ENCODE peak calls at places on chromosomes 1 and 21, in seven cellular contexts. Q, G, D, Y, L, X and J are unnamed samples.

GRCh38 chr1:24980836-24981631 is 51.0 kb upstream of the RUNX3 start:
- DNase-seq in G (no peak), D (no peak), Y (no peak), Q (no peak), L (no peak), X (no peak), J (no peak)

GRCh38 chr1:11707621-11708276 is 16.2 kb downstream of the DRAXIN start:
- DNase-seq in Q (no peak), L (no peak), Y (no peak), X (no peak), G (no peak), D (no peak), J (no peak)

GRCh38 chr21:45855248-45855801 is 126.2 kb upstream of the COL6A1 start:
- DNase-seq in L (peak; percentile 5), X (no peak), Y (no peak), G (no peak), Q (no peak), D (no peak), J (no peak)

GRCh38 chr1:228478912-228479665 is 8.1 kb upstream of the RNF187 start:
- DNase-seq in X (no peak), Q (no peak), L (no peak), G (peak; percentile 25), Y (no peak), D (no peak), J (peak; percentile 62)

GRCh38 chr21:41444703-41445464 is 18.8 kb downstream of the MX1 start:
- DNase-seq in Q (no peak), L (no peak), X (no peak), Y (no peak), G (no peak), D (no peak), J (no peak)

GRCh38 chr1:218361298-218362065 is 16.3 kb downstream of the TGFB2 start:
- DNase-seq in Y (no peak), L (no peak), G (peak; percentile 64), X (no peak), D (peak; percentile 15), Q (no peak), J (no peak)

GRCh38 chr21:14551741-14552140 is 5.6 kb upstream of the SAMSN1 start:
- DNase-seq in Y (no peak), L (no peak), X (no peak), G (no peak), Q (no peak), D (no peak), J (no peak)

GRCh38 chr1:210516092-210516491 is 187.4 kb downstream of the HHAT start:
- DNase-seq in D (no peak), G (no peak), X (no peak), Q (no peak), L (no peak), Y (no peak), J (no peak)

GRCh38 chr1:234730110-234730509 is 120.1 kb upstream of the IRF2BP2 start:
- DNase-seq in G (no peak), L (no peak), Q (no peak), D (no peak), Y (no peak), X (no peak), J (no peak)

GRCh38 chr1:234975122-234975940 is 153.3 kb downstream of the TOMM20 start:
- DNase-seq in X (peak; percentile 69), D (no peak), G (no peak), Y (no peak), Q (no peak), L (no peak), J (no peak)

GRCh38 chr1:43009274-43009673 is 50.6 kb upstream of the SLC2A1 start:
- DNase-seq in Q (no peak), X (no peak), L (no peak), Y (no peak), G (no peak), D (no peak), J (no peak)